ENCODE peak calls at places on chromosomes 12 and 14, in eight cellular contexts. J is AG08395; H is Right ventricle myocardium superior; Z is activated T-cell treated with anti-CD3 and anti-CD28 coated beads, Interleukin-2, amount 50 U/mL, for 72 hours; B is endodermal cell; G is SJCRH30; U is EL; L is brain microvascular endothelial cell. Y is an unnamed sample.

GRCh38 chr14:27327095-27327494 is 729.3 kb upstream of the NOVA1 start:
- DNase-seq in J (no peak), H (no peak), Z (no peak), B (no peak), G (no peak), U (no peak), L (no peak), Y (no peak)

GRCh38 chr12:93776581-93777018 is 99.4 kb downstream of the CRADD start:
- DNase-seq in J (peak), H (no peak), Z (no peak), B (no peak), G (no peak), U (peak), L (peak), Y (peak)

GRCh38 chr12:62250671-62251608 is 9.3 kb upstream of the USP15 start:
- DNase-seq in J (peak), H (no peak), Z (peak), B (no peak), G (peak), U (peak), L (peak), Y (no peak)

GRCh38 chr12:59833408-59833807 is 237.6 kb downstream of the SLC16A7 start:
- DNase-seq in J (no peak), H (no peak), Z (no peak), B (no peak), G (no peak), U (no peak), L (no peak), Y (no peak)

GRCh38 chr12:115149685-115150378 is 465.9 kb upstream of the TBX3 start:
- DNase-seq in J (peak), H (no peak), Z (no peak), B (no peak), G (no peak), U (peak), L (peak), Y (peak)

GRCh38 chr14:70796551-70796950 is 12.8 kb downstream of the MAP3K9 start:
- DNase-seq in J (no peak), H (no peak), Z (no peak), B (no peak), G (no peak), U (no peak), L (no peak), Y (no peak)

GRCh38 chr12:83826112-83826511 is 1086.5 kb downstream of the SLC6A15 start:
- DNase-seq in J (peak), H (peak), Z (peak), B (peak), G (peak), U (peak), L (peak), Y (peak)

GRCh38 chr14:99571303-99571986 is 32.6 kb downstream of the CCDC85C start:
- DNase-seq in J (no peak), H (no peak), Z (no peak), B (no peak), G (peak), U (no peak), L (no peak), Y (no peak)

GRCh38 chr12:110270125-110270962 is 10.7 kb upstream of the ATP2A2 start:
- DNase-seq in J (peak), H (peak), Z (no peak), B (peak), G (peak), U (peak), L (peak), Y (peak)

GRCh38 chr12:77968571-77968970 is 137.9 kb downstream of the NAV3 start:
- DNase-seq in J (no peak), H (no peak), Z (no peak), B (no peak), G (no peak), U (no peak), L (no peak), Y (no peak)

GRCh38 chr12:38588618-38589309 is 272.2 kb downstream of the ALG10B start:
- DNase-seq in J (no peak), H (no peak), Z (no peak), B (no peak), G (no peak), U (no peak), L (no peak), Y (no peak)

GRCh38 chr14:100149789-100150611 is 9.4 kb downstream of the DEGS2 start:
- DNase-seq in J (no peak), H (no peak), Z (no peak), B (no peak), G (no peak), U (no peak), L (no peak), Y (no peak)

GRCh38 chr14:94460631-94461416 is 8.2 kb upstream of the SERPINA11 start:
- DNase-seq in J (no peak), H (no peak), Z (no peak), B (peak), G (no peak), U (no peak), L (no peak), Y (no peak)

GRCh38 chr12:93571360-93571853 is 1.1 kb upstream of the SOCS2 start:
- DNase-seq in J (peak), H (peak), Z (peak), B (peak), G (peak), U (peak), L (peak), Y (peak)

GRCh38 chr12:105487961-105488360 is 157.5 kb downstream of the C12orf75 start:
- DNase-seq in J (no peak), H (no peak), Z (no peak), B (no peak), G (no peak), U (no peak), L (no peak), Y (peak)

GRCh38 chr12:132460571-132460970 is 29.4 kb upstream of the FBRSL1 start:
- DNase-seq in J (no peak), H (no peak), Z (no peak), B (peak), G (peak), U (no peak), L (no peak), Y (no peak)

GRCh38 chr12:91460457-91460856 is 277.8 kb upstream of the DCN start:
- DNase-seq in J (no peak), H (no peak), Z (no peak), B (no peak), G (no peak), U (no peak), L (no peak), Y (no peak)

GRCh38 chr12:11510671-11511070 is 115.3 kb upstream of the PRB2 start:
- DNase-seq in J (no peak), H (no peak), Z (no peak), B (no peak), G (no peak), U (no peak), L (peak), Y (no peak)

GRCh38 chr12:104825408-104825807 is 132.7 kb downstream of the SLC41A2 start:
- DNase-seq in J (no peak), H (no peak), Z (no peak), B (peak), G (peak), U (peak), L (peak), Y (no peak)

GRCh38 chr12:84150226-84150625 is 762.4 kb downstream of the SLC6A15 start:
- DNase-seq in J (no peak), H (no peak), Z (no peak), B (no peak), G (no peak), U (no peak), L (no peak), Y (no peak)

GRCh38 chr12:6950401-6950801 is 755 bp upstream of the PTPN6 start:
- DNase-seq in J (no peak), H (no peak), Z (peak), B (no peak), G (no peak), U (no peak), L (no peak), Y (no peak)

GRCh38 chr14:103519837-103520212 is 2.8 kb downstream of the CKB start:
- DNase-seq in J (no peak), H (peak), Z (no peak), B (no peak), G (no peak), U (no peak), L (no peak), Y (peak)

GRCh38 chr12:6336859-6337744 is 4.8 kb downstream of the TNFRSF1A start:
- DNase-seq in J (no peak), H (peak), Z (peak), B (no peak), G (no peak), U (peak), L (no peak), Y (no peak)

GRCh38 chr12:113416091-113416754 is 6.0 kb upstream of the SDSL start:
- DNase-seq in J (no peak), H (no peak), Z (no peak), B (no peak), G (no peak), U (no peak), L (no peak), Y (no peak)

GRCh38 chr14:94337274-94337673 is 14.1 kb upstream of the SERPINA6 start:
- DNase-seq in J (no peak), H (no peak), Z (peak), B (no peak), G (no peak), U (peak), L (no peak), Y (peak)

GRCh38 chr12:121015825-121016766 is at the start of gene C12orf43:
- DNase-seq in J (peak), H (peak), Z (peak), B (peak), G (peak), U (peak), L (peak), Y (peak)

GRCh38 chr12:81617915-81618314 is 141.2 kb downstream of the PPFIA2 start:
- DNase-seq in J (no peak), H (no peak), Z (no peak), B (no peak), G (peak), U (no peak), L (no peak), Y (no peak)

GRCh38 chr14:77790566-77791224 is 9.2 kb upstream of the ADCK1 start:
- DNase-seq in J (no peak), H (no peak), Z (no peak), B (no peak), G (peak), U (no peak), L (no peak), Y (no peak)

GRCh38 chr14:89736866-89737265 is 217.7 kb downstream of the EFCAB11 start:
- DNase-seq in J (no peak), H (no peak), Z (no peak), B (no peak), G (no peak), U (no peak), L (no peak), Y (no peak)

GRCh38 chr12:64968989-64969819 is 144.8 kb downstream of the TBC1D30 start:
- DNase-seq in J (peak), H (no peak), Z (no peak), B (no peak), G (no peak), U (peak), L (peak), Y (peak)

GRCh38 chr12:5204271-5204670 is 160.6 kb downstream of the KCNA5 start:
- DNase-seq in J (no peak), H (no peak), Z (no peak), B (peak), G (no peak), U (no peak), L (no peak), Y (no peak)

GRCh38 chr12:18899678-18900317 is 161.9 kb downstream of the CAPZA3 start:
- DNase-seq in J (no peak), H (no peak), Z (no peak), B (no peak), G (no peak), U (no peak), L (no peak), Y (no peak)